ENCODE peak calls at places on chromosomes 6 and 20, in seven cellular contexts. X is suprapubic skin, S is fibroblast of lung, K is neural crest cell, Y is mammary epithelial cell, Q is AG04449, L is GM20000. U is an unnamed sample.

GRCh38 chr6:30820196-30820595 is 64.1 kb upstream of the DDR1 start:
- DNase-seq in X (no peak), S (peak; percentile 83), K (no peak), Y (peak; percentile 86), Q (no peak), L (no peak), U (no peak)

GRCh38 chr6:25327372-25327771 is 48.2 kb downstream of the CARMIL1 start:
- DNase-seq in X (no peak), S (no peak), K (no peak), Y (no peak), Q (no peak), L (no peak), U (no peak)

GRCh38 chr6:21133902-21134301 is 459.6 kb upstream of the SOX4 start:
- DNase-seq in X (no peak), S (no peak), K (no peak), Y (no peak), Q (no peak), L (no peak), U (no peak)

GRCh38 chr20:33647603-33648395 is 14.3 kb upstream of the C20orf144 start:
- DNase-seq in X (no peak), S (peak; percentile 89), K (no peak), Y (peak; percentile 66), Q (peak; percentile 69), L (peak; percentile 76), U (no peak)

GRCh38 chr20:62817975-62818591 is 1.2 kb downstream of the COL9A3 start:
- DNase-seq in X (no peak), S (no peak), K (no peak), Y (no peak), Q (no peak), L (no peak), U (no peak)

GRCh38 chr6:25132934-25133333 is 146.2 kb upstream of the CARMIL1 start:
- DNase-seq in X (no peak), S (no peak), K (no peak), Y (no peak), Q (no peak), L (no peak), U (no peak)

GRCh38 chr20:17849901-17850673 is 118.5 kb downstream of the SNX5 start:
- DNase-seq in X (peak; percentile 89), S (peak; percentile 100), K (no peak), Y (peak; percentile 97), Q (peak; percentile 84), L (no peak), U (peak; percentile 78)

GRCh38 chr20:57024849-57025248 is 241.6 kb downstream of the BMP7 start:
- DNase-seq in X (no peak), S (no peak), K (no peak), Y (no peak), Q (no peak), L (no peak), U (no peak)

GRCh38 chr6:3232017-3232838 is 4.8 kb upstream of the TUBB2B start:
- DNase-seq in X (no peak), S (no peak), K (no peak), Y (no peak), Q (no peak), L (no peak), U (no peak)

GRCh38 chr6:95905132-95905531 is 110.6 kb upstream of the FUT9 start:
- DNase-seq in X (no peak), S (no peak), K (no peak), Y (no peak), Q (no peak), L (no peak), U (no peak)

GRCh38 chr6:36126553-36127458 is 3.5 kb upstream of the MAPK13 start:
- DNase-seq in X (peak; percentile 34), S (peak; percentile 43), K (no peak), Y (peak; percentile 43), Q (no peak), L (no peak), U (no peak)

GRCh38 chr20:37941332-37941731 is 38.4 kb downstream of the VSTM2L start:
- DNase-seq in X (peak; percentile 27), S (no peak), K (no peak), Y (no peak), Q (no peak), L (no peak), U (peak; percentile 33)

GRCh38 chr6:52877168-52877567 is 32.3 kb downstream of the GSTA3 start:
- DNase-seq in X (no peak), S (peak; percentile 97), K (no peak), Y (peak; percentile 83), Q (peak; percentile 88), L (no peak), U (no peak)

GRCh38 chr6:53717571-53717970 is 52.0 kb upstream of the KLHL31 start:
- DNase-seq in X (no peak), S (no peak), K (no peak), Y (peak; percentile 15), Q (no peak), L (no peak), U (no peak)

GRCh38 chr6:41071501-41071922 is 644 bp downstream of the OARD1 start:
- DNase-seq in X (no peak), S (no peak), K (no peak), Y (no peak), Q (no peak), L (no peak), U (no peak)

GRCh38 chr6:24761193-24761835 is 13.4 kb upstream of the GMNN start:
- DNase-seq in X (no peak), S (no peak), K (no peak), Y (no peak), Q (no peak), L (no peak), U (no peak)

GRCh38 chr6:50936277-50936681 is 117.6 kb downstream of the TFAP2B start:
- DNase-seq in X (no peak), S (no peak), K (no peak), Y (no peak), Q (no peak), L (no peak), U (no peak)

GRCh38 chr20:14820771-14821170 is 483.4 kb upstream of the FLRT3 start:
- DNase-seq in X (no peak), S (no peak), K (no peak), Y (peak; percentile 14), Q (no peak), L (no peak), U (no peak)

DNA sequence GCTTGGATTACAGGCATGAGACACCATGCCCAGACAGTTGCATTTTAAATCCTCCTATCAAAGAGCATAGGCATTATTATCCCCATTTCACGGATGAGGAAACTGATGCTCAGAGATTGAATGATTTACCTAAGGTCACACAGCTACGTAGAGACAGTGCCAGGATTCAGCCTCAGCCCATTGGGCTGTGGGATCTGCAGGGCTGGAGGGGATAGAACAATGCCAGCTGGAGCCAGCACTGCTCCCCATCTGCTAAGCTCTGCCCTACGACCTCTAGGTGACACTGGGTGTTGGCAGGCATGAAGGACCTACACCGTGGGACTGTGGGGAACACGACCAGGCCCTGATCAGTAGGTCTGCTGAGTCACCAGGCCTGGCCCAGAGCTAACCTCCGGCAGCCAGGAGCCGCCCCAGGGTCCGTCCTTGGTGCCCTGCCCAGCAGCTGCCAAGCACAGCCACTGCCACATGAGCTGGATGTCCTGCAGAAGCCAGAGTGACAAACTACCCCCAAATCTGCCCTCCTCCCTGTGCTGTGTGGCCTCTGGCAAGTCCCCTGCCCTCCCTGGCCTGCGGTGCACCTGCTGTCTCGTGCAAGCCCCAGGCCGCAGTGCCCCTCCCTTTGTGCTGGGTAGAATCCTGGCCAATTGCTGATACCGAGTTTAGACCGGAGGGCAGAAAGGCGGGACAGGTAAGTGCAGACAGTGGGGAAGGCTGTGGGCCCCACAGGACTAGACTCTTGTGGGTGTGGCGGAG is 47.6 kb upstream of the PTGIS start:
- DNase-seq in X (no peak), S (no peak), K (no peak), Y (no peak), Q (no peak), L (no peak), U (no peak)
- TF ChIP-seq CTCF in X (no peak), S (no peak), K (no peak), Y (no peak), Q (no peak), L (no peak), U (no peak)

GRCh38 chr6:158145940-158146339 is 22.1 kb downstream of the SERAC1 start:
- DNase-seq in X (no peak), S (peak; percentile 47), K (no peak), Y (no peak), Q (no peak), L (no peak), U (no peak)

GRCh38 chr6:158149641-158150040 is 18.4 kb downstream of the SERAC1 start:
- DNase-seq in X (no peak), S (peak; percentile 76), K (no peak), Y (peak; percentile 61), Q (no peak), L (no peak), U (no peak)

GRCh38 chr6:158142789-158143188 is 25.3 kb downstream of the SERAC1 start:
- DNase-seq in X (no peak), S (peak; percentile 79), K (no peak), Y (peak; percentile 93), Q (peak; percentile 46), L (no peak), U (no peak)

DNA sequence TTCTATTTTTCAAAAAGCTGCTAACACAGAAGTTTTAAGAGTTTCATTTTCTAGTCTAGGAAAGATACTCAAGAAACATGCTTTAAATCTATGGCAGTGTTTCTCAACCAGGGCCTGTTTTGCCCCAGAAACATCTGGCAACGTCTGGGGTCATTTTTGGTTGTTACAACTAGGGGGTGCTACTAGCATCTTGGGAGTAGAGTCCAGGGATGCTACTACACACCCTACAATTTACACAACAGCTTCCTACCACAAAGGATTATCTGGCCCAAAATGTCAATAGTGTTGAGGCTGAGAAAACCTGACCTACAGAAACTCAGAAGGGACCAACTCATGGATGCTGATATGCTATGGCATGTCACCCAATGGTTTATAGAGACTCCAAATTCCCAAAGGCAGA is 24.4 kb downstream of the SERAC1 start:
- DNase-seq in X (no peak), S (no peak), K (no peak), Y (peak; percentile 19), Q (no peak), L (peak; percentile 13), U (no peak)
- TF ChIP-seq CTCF in X (no peak), S (peak; percentile 46), K (no peak), Y (peak; percentile 30), Q (no peak), L (peak; percentile 16), U (no peak)

GRCh38 chr6:13288481-13288880 is 39.9 kb downstream of the TBC1D7 start:
- DNase-seq in X (peak; percentile 24), S (no peak), K (no peak), Y (no peak), Q (no peak), L (no peak), U (no peak)

GRCh38 chr6:13286185-13286584 is 42.2 kb downstream of the TBC1D7 start:
- DNase-seq in X (no peak), S (no peak), K (no peak), Y (no peak), Q (no peak), L (no peak), U (peak; percentile 45)

GRCh38 chr6:13288969-13289391 is 39.4 kb downstream of the TBC1D7 start:
- DNase-seq in X (peak; percentile 30), S (no peak), K (no peak), Y (no peak), Q (no peak), L (no peak), U (no peak)

GRCh38 chr6:13285705-13286104 is 42.6 kb downstream of the TBC1D7 start:
- DNase-seq in X (no peak), S (no peak), K (no peak), Y (no peak), Q (no peak), L (no peak), U (peak; percentile 15)

GRCh38 chr6:13287104-13287503 is 41.2 kb downstream of the TBC1D7 start:
- DNase-seq in X (no peak), S (no peak), K (no peak), Y (no peak), Q (no peak), L (no peak), U (no peak)
- TF ChIP-seq CTCF in X (no peak), S (no peak), K (no peak), Y (no peak), Q (no peak), L (no peak), U (no peak)

GRCh38 chr20:22582960-22583772 is 1.2 kb downstream of the FOXA2 start:
- DNase-seq in X (no peak), S (no peak), K (no peak), Y (no peak), Q (no peak), L (no peak), U (no peak)
- TF ChIP-seq CTCF in X (no peak), S (no peak), K (no peak), Y (no peak), Q (no peak), L (no peak), U (no peak)

U was measured in ascending aorta.